ENCODE peak calls at places on chromosomes 11 and 22, in seven cellular contexts. Q, X, O, W, P, J and A are unnamed samples.

GRCh38 chr22:50047346-50047745 is 10.8 kb downstream of the TTLL8 start:
- DNase-seq in Q (no peak), X (no peak), P (no peak), W (no peak), O (peak), J (no peak), A (no peak)

GRCh38 chr22:42611076-42611475 is 3.6 kb downstream of the POLDIP3 start:
- DNase-seq in J (no peak), P (no peak), W (no peak), X (no peak), O (no peak), Q (no peak), A (no peak)

GRCh38 chr11:81301426-81301825 is 1432.2 kb downstream of the FAM181B start:
- DNase-seq in X (no peak), W (no peak), Q (no peak), P (no peak), O (no peak), J (no peak), A (no peak)

GRCh38 chr11:91243065-91243464 is 981.6 kb upstream of the FAT3 start:
- DNase-seq in W (no peak), X (no peak), P (no peak), Q (no peak), J (no peak), O (no peak), A (no peak)

GRCh38 chr22:20514658-20515406 is 7.4 kb downstream of the MED15 start:
- DNase-seq in O (no peak), Q (no peak), X (no peak), J (no peak), P (no peak), W (no peak), A (no peak)

GRCh38 chr11:73996161-73996747 is 12.6 kb downstream of the UCP3 start:
- DNase-seq in X (no peak), W (no peak), J (no peak), Q (no peak), P (no peak), O (no peak), A (no peak)

GRCh38 chr11:285021-285893 is 3.7 kb upstream of the PGGHG start:
- DNase-seq in O (peak), W (no peak), Q (no peak), P (no peak), J (no peak), X (no peak), A (no peak)

GRCh38 chr22:36924151-36924698 is 10.8 kb downstream of the CSF2RB start:
- DNase-seq in P (no peak), X (no peak), W (no peak), Q (no peak), O (no peak), J (no peak), A (no peak)

GRCh38 chr11:3087821-3088800 is 30.9 kb upstream of the CARS1 start:
- DNase-seq in X (no peak), Q (no peak), W (no peak), O (peak), J (no peak), P (no peak), A (no peak)

GRCh38 chr11:96235725-96236124 is 107.3 kb downstream of the MAML2 start:
- DNase-seq in P (no peak), X (no peak), O (no peak), J (no peak), W (no peak), Q (no peak), A (no peak)

DNA sequence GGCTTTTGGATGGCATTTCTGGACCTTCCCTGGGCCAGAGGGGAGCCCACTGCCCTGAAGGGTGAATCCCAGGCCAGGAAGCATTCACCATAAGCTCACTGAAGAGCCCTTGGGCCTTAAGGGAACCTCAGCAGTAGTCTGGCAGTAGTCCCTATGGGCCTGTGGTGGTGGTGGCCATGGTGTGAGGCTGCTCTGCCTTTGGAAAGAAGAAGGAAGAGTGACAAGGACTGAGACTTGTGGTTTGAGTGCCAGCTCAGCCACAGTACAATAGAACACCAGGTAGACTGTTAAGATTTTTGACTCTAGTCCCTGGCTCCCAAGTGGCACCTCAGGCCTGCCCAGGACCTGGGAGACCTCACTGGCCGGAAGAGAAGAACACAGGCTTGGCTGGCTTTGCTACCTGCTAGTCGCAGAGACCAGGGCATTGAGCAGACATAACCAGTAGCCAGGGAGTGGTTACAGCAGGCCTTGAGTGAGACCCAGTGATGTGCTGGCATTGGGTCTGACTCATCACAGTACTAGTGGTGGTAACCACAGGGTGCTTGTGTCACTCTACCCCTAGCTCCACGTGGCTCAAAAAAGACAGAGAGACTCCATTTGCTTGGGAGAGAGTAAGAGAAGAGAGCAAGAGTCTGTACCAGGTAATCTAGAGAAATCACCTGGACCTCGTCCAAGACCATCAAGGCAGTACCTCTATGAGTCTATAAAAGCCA is 259.8 kb upstream of the BLID start:
- DNase-seq in O (no peak), W (peak), P (peak), Q (no peak), X (no peak), J (no peak), A (no peak)
- TF ChIP-seq JUND in O (no peak), W (peak), P (no peak), Q (no peak), X (no peak), J (no peak), A (no peak)

DNA sequence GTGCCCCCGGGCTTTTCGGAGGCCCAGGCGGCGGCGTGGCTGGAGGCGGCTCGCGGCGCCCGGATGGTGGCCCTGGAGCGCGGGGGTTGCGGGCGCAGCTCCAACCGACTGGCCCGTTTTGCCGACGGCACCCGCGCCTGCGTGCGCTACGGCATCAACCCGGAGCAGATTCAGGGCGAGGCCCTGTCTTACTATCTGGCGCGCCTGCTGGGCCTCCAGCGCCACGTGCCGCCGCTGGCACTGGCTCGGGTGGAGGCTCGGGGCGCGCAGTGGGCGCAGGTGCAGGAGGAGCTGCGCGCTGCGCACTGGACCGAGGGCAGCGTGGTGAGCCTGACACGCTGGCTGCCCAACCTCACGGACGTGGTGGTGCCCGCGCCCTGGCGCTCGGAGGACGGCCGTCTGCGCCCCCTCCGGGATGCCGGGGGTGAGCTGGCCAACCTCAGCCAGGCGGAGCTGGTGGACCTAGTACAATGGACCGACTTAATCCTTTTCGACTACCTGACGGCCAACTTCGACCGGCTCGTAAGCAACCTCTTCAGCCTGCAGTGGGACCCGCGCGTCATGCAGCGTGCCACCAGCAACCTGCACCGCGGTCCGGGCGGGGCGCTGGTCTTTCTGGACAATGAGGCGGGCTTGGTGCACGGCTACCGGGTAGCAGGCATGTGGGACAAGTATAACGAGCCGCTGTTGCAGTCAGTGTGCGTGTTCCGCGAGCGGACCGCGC is 932 bp downstream of the FJX1 start:
- DNase-seq in O (peak), Q (no peak), P (no peak), X (no peak), J (no peak), W (no peak), A (peak)
- TF ChIP-seq JUND in O (no peak), Q (no peak), P (no peak), X (no peak), J (no peak), W (no peak), A (no peak)

DNA sequence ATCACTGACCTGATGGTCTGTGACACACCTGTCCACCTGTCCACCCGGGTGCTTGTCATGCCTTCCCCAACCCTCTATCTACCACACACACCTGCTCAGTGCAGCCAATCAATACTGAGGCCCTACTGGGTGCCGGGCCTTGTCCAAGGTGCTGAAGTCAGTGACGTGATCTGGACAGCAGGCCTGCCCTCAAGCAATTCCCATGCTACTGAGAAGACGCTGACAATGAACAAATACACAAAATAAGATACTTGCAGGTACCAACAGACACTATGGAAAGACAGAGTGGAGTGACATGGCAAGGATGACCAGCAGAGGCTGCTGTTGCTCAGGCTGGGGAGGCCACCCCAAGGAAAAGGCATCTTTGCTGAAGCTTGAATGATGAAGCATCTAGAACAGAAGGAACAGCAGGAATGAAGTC is 21.2 kb downstream of the PLAAT3 start:
- DNase-seq in W (no peak), J (no peak), O (peak), Q (no peak), P (no peak), X (no peak), A (peak)
- TF ChIP-seq JUND in W (no peak), J (no peak), O (no peak), Q (no peak), P (no peak), X (no peak), A (no peak)

GRCh38 chr11:131624526-131624925 is 254.1 kb downstream of the NTM start:
- DNase-seq in P (no peak), J (no peak), O (no peak), X (no peak), W (no peak), Q (no peak), A (no peak)
- TF ChIP-seq JUND in P (no peak), J (no peak), O (no peak), X (no peak), W (no peak), Q (no peak), A (no peak)